ENCODE peak calls at places on chromosomes 11 and 22, in seven cellular contexts. V, O, J, L, T, H and Z are unnamed samples.

GRCh38 chr11:110187731-110188130 is 94.5 kb downstream of the ZC3H12C start:
- DNase-seq in V (no peak), O (no peak), J (no peak), L (no peak), T (no peak), H (no peak), Z (no peak)

GRCh38 chr11:11279956-11280689 is 72.9 kb downstream of the CSNK2A3 start:
- DNase-seq in V (no peak), O (no peak), J (no peak), L (no peak), T (peak), H (no peak), Z (no peak)

GRCh38 chr11:93921695-93922468 is 71.5 kb upstream of the VSTM5 start:
- DNase-seq in V (no peak), O (peak), J (peak), L (peak), T (peak), H (no peak), Z (peak)

GRCh38 chr22:41780714-41781507 is 19.6 kb upstream of the CCDC134 start:
- DNase-seq in V (peak), O (no peak), J (peak), L (no peak), T (peak), H (no peak), Z (peak)

GRCh38 chr11:68969386-68969785 is 11.4 kb downstream of the MRGPRD start:
- DNase-seq in V (no peak), O (no peak), J (no peak), L (no peak), T (no peak), H (no peak), Z (no peak)

GRCh38 chr11:37449146-37449545 is 851.1 kb upstream of the RAG2 start:
- DNase-seq in V (no peak), O (peak), J (no peak), L (peak), T (peak), H (no peak), Z (peak)

GRCh38 chr22:45064313-45065268 is 54.8 kb upstream of the PHF21B start:
- DNase-seq in V (no peak), O (peak), J (no peak), L (no peak), T (peak), H (no peak), Z (no peak)

GRCh38 chr11:90220391-90220790 is 2.5 kb downstream of the CHORDC1 start:
- DNase-seq in V (no peak), O (peak), J (no peak), L (no peak), T (peak), H (no peak), Z (no peak)

GRCh38 chr22:19717691-19718254 is 3.5 kb downstream of the SEPTIN5 start:
- DNase-seq in V (no peak), O (peak), J (peak), L (peak), T (peak), H (no peak), Z (peak)

GRCh38 chr11:15905334-15905733 is 451.0 kb downstream of the SOX6 start:
- DNase-seq in V (no peak), O (no peak), J (no peak), L (no peak), T (no peak), H (no peak), Z (no peak)

GRCh38 chr11:131582021-131582531 is 211.7 kb downstream of the NTM start:
- DNase-seq in V (no peak), O (no peak), J (no peak), L (no peak), T (no peak), H (no peak), Z (no peak)

GRCh38 chr22:33895444-33895843 is 24.8 kb downstream of the LARGE1 start:
- DNase-seq in V (no peak), O (no peak), J (no peak), L (no peak), T (no peak), H (no peak), Z (no peak)

GRCh38 chr11:96102664-96103068 is 178.8 kb upstream of the MTMR2 start:
- DNase-seq in V (no peak), O (no peak), J (no peak), L (no peak), T (peak), H (no peak), Z (no peak)

GRCh38 chr11:75384438-75385080 is 14.8 kb upstream of the RPS3 start:
- DNase-seq in V (peak), O (peak), J (peak), L (peak), T (peak), H (no peak), Z (peak)

GRCh38 chr22:21876486-21877176 is 9.2 kb upstream of the MAPK1 start:
- DNase-seq in V (no peak), O (no peak), J (no peak), L (peak), T (peak), H (no peak), Z (peak)

GRCh38 chr11:1921576-1922141 is 2.2 kb downstream of the TNNT3 start:
- DNase-seq in V (peak), O (no peak), J (peak), L (peak), T (peak), H (no peak), Z (no peak)

GRCh38 chr11:113553905-113554304 is 78.7 kb upstream of the DRD2 start:
- DNase-seq in V (no peak), O (no peak), J (no peak), L (peak), T (no peak), H (no peak), Z (peak)

GRCh38 chr11:109241988-109242387 is 180.0 kb upstream of the C11orf87 start:
- DNase-seq in V (no peak), O (peak), J (no peak), L (no peak), T (no peak), H (no peak), Z (peak)

GRCh38 chr11:46322759-46323158 is 24.5 kb upstream of the DGKZ start:
- DNase-seq in V (no peak), O (no peak), J (no peak), L (no peak), T (peak), H (no peak), Z (no peak)

GRCh38 chr22:41925783-41926460 is 684 bp downstream of the TNFRSF13C start:
- DNase-seq in V (no peak), O (no peak), J (peak), L (peak), T (peak), H (no peak), Z (peak)

GRCh38 chr22:49586873-49587272 is 240.8 kb downstream of the BRD1 start:
- DNase-seq in V (no peak), O (no peak), J (no peak), L (no peak), T (no peak), H (no peak), Z (no peak)

GRCh38 chr11:72828081-72828567 is 13.9 kb downstream of the ATG16L2 start:
- DNase-seq in V (no peak), O (no peak), J (no peak), L (no peak), T (peak), H (no peak), Z (peak)

GRCh38 chr11:31725176-31725575 is 85.9 kb downstream of the PAX6 start:
- DNase-seq in V (no peak), O (no peak), J (peak), L (no peak), T (no peak), H (no peak), Z (no peak)

GRCh38 chr22:20471126-20471833 is 24.3 kb downstream of the KLHL22 start:
- DNase-seq in V (no peak), O (no peak), J (no peak), L (no peak), T (no peak), H (no peak), Z (no peak)

GRCh38 chr11:125069796-125070195 is 6.7 kb downstream of the SLC37A2 start:
- DNase-seq in V (no peak), O (peak), J (no peak), L (no peak), T (peak), H (no peak), Z (no peak)

GRCh38 chr22:47049078-47049609 is 286.7 kb downstream of the TBC1D22A start:
- DNase-seq in V (no peak), O (peak), J (no peak), L (no peak), T (no peak), H (no peak), Z (no peak)

GRCh38 chr11:35343033-35343598 is 76.2 kb downstream of the SLC1A2 start:
- DNase-seq in V (no peak), O (no peak), J (no peak), L (no peak), T (no peak), H (no peak), Z (no peak)

GRCh38 chr11:69465236-69466000 is 16.0 kb upstream of the LINC01488 start:
- DNase-seq in V (no peak), O (no peak), J (no peak), L (no peak), T (no peak), H (no peak), Z (no peak)

GRCh38 chr11:13663631-13664071 is 4.8 kb upstream of the FAR1 start:
- DNase-seq in V (no peak), O (peak), J (no peak), L (no peak), T (peak), H (no peak), Z (no peak)

GRCh38 chr11:75413864-75414263 is 14.5 kb downstream of the RPS3 start:
- DNase-seq in V (no peak), O (no peak), J (no peak), L (no peak), T (no peak), H (no peak), Z (no peak)

GRCh38 chr11:116694815-116695590 is 77.8 kb downstream of the BUD13 start:
- DNase-seq in V (peak), O (peak), J (no peak), L (peak), T (no peak), H (no peak), Z (no peak)

GRCh38 chr11:119155733-119156492 is 7.1 kb downstream of the ABCG4 start:
- DNase-seq in V (no peak), O (peak), J (no peak), L (peak), T (no peak), H (no peak), Z (no peak)
- TF ChIP-seq CTCF in V (no peak), O (no peak), J (no peak), L (peak), T (peak), H (no peak), Z (peak)

DNA sequence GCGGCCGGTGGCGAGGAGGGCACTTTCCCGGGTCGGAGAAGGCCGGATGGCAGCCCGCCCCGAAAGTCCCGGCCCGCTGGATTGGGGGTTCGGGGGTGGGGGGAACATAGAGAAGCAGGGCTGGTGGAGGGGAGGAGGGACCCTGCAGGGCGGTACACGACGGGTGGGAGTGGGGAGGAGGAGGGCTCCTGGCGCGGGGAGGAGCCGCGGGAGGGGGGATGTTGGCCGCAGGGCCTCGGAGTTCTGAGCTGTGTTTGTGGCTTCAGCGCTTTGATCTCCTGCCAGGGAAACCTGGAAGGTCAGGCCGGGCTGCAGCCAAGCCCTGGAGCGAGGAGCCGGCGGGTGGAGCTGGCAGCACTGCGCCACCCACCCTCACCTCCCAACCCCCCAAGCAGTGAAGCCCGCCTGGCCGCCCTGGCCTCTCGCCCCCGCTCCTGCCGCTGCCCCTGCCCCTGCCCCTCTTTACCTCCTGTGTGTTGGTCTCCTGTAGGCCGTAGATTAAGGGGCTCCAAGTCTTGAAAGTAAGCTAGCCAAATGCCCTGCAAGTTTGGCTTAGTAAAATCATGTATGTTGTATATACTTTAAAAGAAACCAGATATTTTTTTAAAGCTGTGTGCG is 30.9 kb downstream of the C22orf31 start:
- DNase-seq in V (peak), O (peak), J (no peak), L (peak), T (peak), H (peak), Z (peak)
- TF ChIP-seq CTCF in V (no peak), O (no peak), J (no peak), L (no peak), T (no peak), H (no peak), Z (no peak)

GRCh38 chr11:74086242-74086884 is 77.5 kb upstream of the UCP3 start:
- DNase-seq in V (no peak), O (no peak), J (no peak), L (peak), T (no peak), H (no peak), Z (no peak)

GRCh38 chr11:74092425-74092824 is 78.4 kb downstream of the C2CD3 start:
- DNase-seq in V (no peak), O (no peak), J (no peak), L (no peak), T (no peak), H (no peak), Z (no peak)

GRCh38 chr11:74091549-74091948 is 79.3 kb downstream of the C2CD3 start:
- DNase-seq in V (no peak), O (no peak), J (no peak), L (no peak), T (no peak), H (no peak), Z (no peak)

GRCh38 chr11:74094393-74094792 is 76.4 kb downstream of the C2CD3 start:
- DNase-seq in V (no peak), O (no peak), J (no peak), L (no peak), T (no peak), H (no peak), Z (no peak)

DNA sequence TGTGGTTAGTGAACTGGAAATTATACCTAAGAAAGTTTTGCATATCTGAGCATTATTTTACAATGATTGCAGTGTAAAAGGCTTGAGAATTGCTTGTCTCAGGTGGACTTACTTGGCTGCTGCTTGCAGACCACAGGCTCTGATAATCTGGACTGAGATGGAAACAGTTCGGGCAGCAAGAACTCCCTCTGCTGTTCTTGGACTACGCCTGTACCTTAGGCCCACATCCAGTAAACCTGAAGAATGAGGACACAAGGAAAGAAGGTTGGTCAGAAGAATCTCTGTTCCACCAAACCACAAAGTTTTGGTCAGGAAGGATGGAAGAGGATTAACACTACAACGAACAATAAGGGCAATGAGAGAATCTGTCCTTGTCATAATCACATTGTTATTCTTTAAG is 80.1 kb downstream of the C2CD3 start:
- DNase-seq in V (no peak), O (no peak), J (peak), L (no peak), T (peak), H (no peak), Z (peak)
- TF ChIP-seq CTCF in V (no peak), O (no peak), J (no peak), L (no peak), T (peak), H (peak), Z (peak)

GRCh38 chr22:35894464-35894878 is 134.2 kb downstream of the RBFOX2 start:
- DNase-seq in V (no peak), O (no peak), J (no peak), L (no peak), T (no peak), H (no peak), Z (no peak)
- TF ChIP-seq CTCF in V (no peak), O (no peak), J (no peak), L (no peak), T (no peak), H (no peak), Z (no peak)